ENCODE peak calls at places on chromosomes 2 and 18, in eight cellular contexts. J is ovary, P is Peyer's patch, S is heart right ventricle, A is PC-3, M is pancreas, W is HCT116, U is tibial artery. B is an unnamed sample. For H3K36me3 and H3K4me1, the result is how much of the 10 kb centered on the place peaks cover.

GRCh38 chr2:199444749-199445148 is 13.0 kb downstream of the SATB2 start:
- DNase-seq in J (no peak), P (no peak), S (no peak), A (no peak), M (no peak), W (no peak), U (no peak), B (no peak)

GRCh38 chr2:231410293-231411004 is 14.9 kb downstream of the B3GNT7 start:
- DNase-seq in J (no peak), P (peak), S (no peak), A (no peak), M (no peak), W (no peak), U (no peak), B (peak)

GRCh38 chr18:13514558-13514957 is 211.8 kb downstream of the FAM210A start:
- DNase-seq in J (no peak), P (no peak), S (no peak), A (no peak), M (no peak), W (no peak), U (no peak), B (no peak)

GRCh38 chr2:86172610-86173009 is 22.7 kb downstream of the IMMT start:
- DNase-seq in J (no peak), P (no peak), S (no peak), A (no peak), M (no peak), W (no peak), U (no peak), B (no peak)

GRCh38 chr2:234789926-234790325 is 161.9 kb upstream of the SH3BP4 start:
- DNase-seq in J (no peak), P (no peak), S (no peak), A (no peak), M (no peak), W (no peak), U (no peak), B (no peak)

GRCh38 chr2:239052720-239053665 is 205.1 kb downstream of the TWIST2 start:
- DNase-seq in J (peak), P (peak), S (no peak), A (no peak), M (no peak), W (no peak), U (no peak), B (peak)

GRCh38 chr18:23228102-23229051 is 93.1 kb downstream of the CABLES1 start:
- DNase-seq in J (no peak), P (no peak), S (peak), A (peak), M (no peak), W (no peak), U (peak), B (no peak)

GRCh38 chr2:166627893-166628292 is 133.8 kb upstream of the SCN7A start:
- DNase-seq in J (no peak), P (no peak), S (no peak), A (peak), M (no peak), W (no peak), U (no peak), B (no peak)

GRCh38 chr2:41718703-41719102 is 329.1 kb upstream of the PKDCC start:
- DNase-seq in J (no peak), P (no peak), S (no peak), A (no peak), M (no peak), W (no peak), U (no peak), B (no peak)

GRCh38 chr2:26470601-26471260 is 7.2 kb downstream of the OTOF start:
- DNase-seq in J (no peak), P (no peak), S (no peak), A (no peak), M (no peak), W (no peak), U (no peak), B (no peak)

GRCh38 chr2:37774976-37775907 is 103.8 kb upstream of the CDC42EP3 start:
- DNase-seq in J (no peak), P (no peak), S (no peak), A (peak), M (no peak), W (no peak), U (no peak), B (no peak)

GRCh38 chr2:237818066-237818473 is 19.5 kb downstream of the RBM44 start:
- DNase-seq in J (no peak), P (no peak), S (no peak), A (peak), M (no peak), W (no peak), U (no peak), B (no peak)

GRCh38 chr2:118477111-118477517 is 370.3 kb downstream of the EN1 start:
- DNase-seq in J (no peak), P (no peak), S (no peak), A (no peak), M (no peak), W (no peak), U (no peak), B (peak)

GRCh38 chr18:42229211-42230210 is 274.5 kb downstream of the PIK3C3 start:
- DNase-seq in J (no peak), P (no peak), S (no peak), A (no peak), M (no peak), W (no peak), U (no peak), B (no peak)

GRCh38 chr2:52395912-52396311 is 1364.0 kb upstream of the NRXN1 start:
- DNase-seq in J (no peak), P (no peak), S (no peak), A (peak), M (no peak), W (no peak), U (no peak), B (no peak)

GRCh38 chr2:223100061-223100511 is 48.1 kb downstream of the KCNE4 start:
- DNase-seq in J (peak), P (no peak), S (peak), A (no peak), M (peak), W (no peak), U (peak), B (no peak)

GRCh38 chr2:26214759-26215158 is 29.7 kb downstream of the HADHA start:
- DNase-seq in J (no peak), P (no peak), S (no peak), A (no peak), M (no peak), W (no peak), U (no peak), B (no peak)

GRCh38 chr2:226690471-226691024 is 109.1 kb downstream of the IRS1 start:
- DNase-seq in J (no peak), P (no peak), S (peak), A (no peak), M (no peak), W (no peak), U (no peak), B (no peak)

GRCh38 chr2:176176233-176176632 is 12.2 kb upstream of the HOXD1 start:
- DNase-seq in J (no peak), P (no peak), S (no peak), A (no peak), M (no peak), W (no peak), U (no peak), B (no peak)

GRCh38 chr2:105771841-105772240 is 27.1 kb downstream of the NCK2 start:
- DNase-seq in J (no peak), P (no peak), S (peak), A (no peak), M (no peak), W (no peak), U (no peak), B (no peak)

GRCh38 chr18:63082661-63083531 is 236.7 kb downstream of the BCL2 start:
- DNase-seq in J (no peak), P (no peak), S (no peak), A (no peak), M (no peak), W (no peak), U (no peak), B (no peak)

GRCh38 chr2:59804662-59805258 is 748.7 kb downstream of the BCL11A start:
- DNase-seq in J (no peak), P (peak), S (no peak), A (no peak), M (no peak), W (no peak), U (no peak), B (no peak)

GRCh38 chr2:68889500-68889899 is 18.3 kb upstream of the BMP10 start:
- DNase-seq in J (no peak), P (no peak), S (no peak), A (no peak), M (no peak), W (no peak), U (no peak), B (no peak)

GRCh38 chr2:226791056-226791486 is 8.5 kb downstream of the IRS1 start:
- DNase-seq in J (no peak), P (no peak), S (peak), A (no peak), M (no peak), W (no peak), U (peak), B (no peak)

GRCh38 chr2:239309398-239310245 is 91.2 kb downstream of the HDAC4 start:
- DNase-seq in J (peak), P (no peak), S (no peak), A (no peak), M (peak), W (no peak), U (peak), B (peak)

GRCh38 chr2:237939251-237939650 is 27.6 kb upstream of the UBE2F start:
- DNase-seq in J (no peak), P (no peak), S (no peak), A (no peak), M (no peak), W (no peak), U (no peak), B (no peak)

GRCh38 chr2:46689993-46690392 is 210.6 kb downstream of the TMEM247 start:
- DNase-seq in J (no peak), P (no peak), S (no peak), A (no peak), M (no peak), W (no peak), U (no peak), B (no peak)

GRCh38 chr2:63124209-63124608 is 73.6 kb downstream of the OTX1 start:
- DNase-seq in J (no peak), P (no peak), S (no peak), A (no peak), M (no peak), W (no peak), U (no peak), B (no peak)

GRCh38 chr2:197033222-197033621 is 106.7 kb upstream of the PGAP1 start:
- DNase-seq in J (no peak), P (no peak), S (no peak), A (peak), M (no peak), W (no peak), U (no peak), B (no peak)

GRCh38 chr2:38065502-38066135 is 10.3 kb downstream of the CYP1B1 start:
- DNase-seq in J (no peak), P (no peak), S (no peak), A (no peak), M (no peak), W (no peak), U (no peak), B (no peak)

GRCh38 chr2:20299113-20299512 is 51.5 kb downstream of the PUM2 start:
- DNase-seq in J (no peak), P (no peak), S (no peak), A (no peak), M (no peak), W (no peak), U (no peak), B (no peak)
- H3K36me3 ChIP-seq in J (under half), P (under half), S (under half), A (under half), M (under half), W (under half), U (half or more), B (under half)

GRCh38 chr2:174612960-174613359 is 15.4 kb upstream of the WIPF1 start:
- DNase-seq in J (no peak), P (no peak), S (no peak), A (no peak), M (no peak), W (no peak), U (no peak), B (no peak)

GRCh38 chr2:174609261-174609660 is 11.7 kb upstream of the WIPF1 start:
- DNase-seq in J (no peak), P (no peak), S (no peak), A (no peak), M (no peak), W (no peak), U (no peak), B (no peak)

GRCh38 chr2:174611851-174612250 is 14.2 kb upstream of the WIPF1 start:
- DNase-seq in J (no peak), P (no peak), S (no peak), A (no peak), M (no peak), W (no peak), U (no peak), B (no peak)

GRCh38 chr2:174610243-174610995 is 12.8 kb upstream of the WIPF1 start:
- DNase-seq in J (no peak), P (no peak), S (no peak), A (no peak), M (no peak), W (no peak), U (no peak), B (no peak)

GRCh38 chr2:174611006-174611405 is 13.4 kb upstream of the WIPF1 start:
- DNase-seq in J (no peak), P (no peak), S (no peak), A (no peak), M (no peak), W (no peak), U (no peak), B (no peak)
- H3K4me1 ChIP-seq in J (under half), P (under half), S (half or more), A (under half), M (under half), W (under half), U (under half), B (under half)

GRCh38 chr2:144414324-144414845 is 105.5 kb downstream of the ZEB2 start:
- DNase-seq in J (no peak), P (no peak), S (no peak), A (peak), M (no peak), W (no peak), U (peak), B (no peak)

GRCh38 chr2:144409241-144409640 is 110.7 kb downstream of the ZEB2 start:
- DNase-seq in J (no peak), P (no peak), S (no peak), A (no peak), M (no peak), W (no peak), U (no peak), B (no peak)

GRCh38 chr2:144407262-144407661 is 112.7 kb downstream of the ZEB2 start:
- DNase-seq in J (no peak), P (no peak), S (no peak), A (no peak), M (no peak), W (no peak), U (no peak), B (no peak)

GRCh38 chr2:144415381-144415780 is 104.5 kb downstream of the ZEB2 start:
- DNase-seq in J (no peak), P (no peak), S (no peak), A (peak), M (no peak), W (no peak), U (no peak), B (no peak)

DNA sequence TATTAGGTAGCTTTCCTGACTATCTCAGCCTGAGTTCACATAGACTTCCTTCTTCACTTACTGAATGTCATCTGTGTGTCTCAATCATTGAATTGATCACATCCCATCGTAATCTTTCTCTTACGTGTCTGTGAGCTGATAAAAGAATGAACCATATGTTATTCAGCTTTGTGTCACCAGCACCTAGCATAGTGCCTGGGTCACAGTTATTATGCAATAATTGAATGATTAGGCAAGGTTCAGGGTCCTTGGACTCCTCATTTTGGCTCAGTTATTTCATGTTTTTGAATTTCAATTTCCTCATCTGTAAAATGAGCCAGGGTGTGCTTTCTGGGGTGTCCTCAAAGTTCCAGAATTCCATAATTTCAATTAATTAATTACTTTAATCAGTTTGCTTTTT is 107.2 kb downstream of the ZEB2 start:
- DNase-seq in J (no peak), P (no peak), S (no peak), A (peak), M (no peak), W (no peak), U (no peak), B (no peak)
- TF ChIP-seq CTCF in J (no peak), P (no peak), S (no peak), A (no peak), M (no peak), W (no peak), U (no peak), B (no peak)

GRCh38 chr2:17763641-17764333 is 9.8 kb downstream of the GEN1 start:
- DNase-seq in J (no peak), P (no peak), S (no peak), A (no peak), M (no peak), W (no peak), U (no peak), B (no peak)
- H3K36me3 ChIP-seq in J (under half), P (under half), S (under half), A (under half), M (under half), W (under half), U (under half), B (under half)

GRCh38 chr2:132773331-132773730 is 103.3 kb upstream of the LYPD1 start:
- DNase-seq in J (no peak), P (no peak), S (no peak), A (no peak), M (no peak), W (no peak), U (no peak), B (no peak)

GRCh38 chr2:132766573-132766972 is 96.6 kb upstream of the LYPD1 start:
- DNase-seq in J (no peak), P (no peak), S (no peak), A (no peak), M (no peak), W (no peak), U (no peak), B (no peak)

GRCh38 chr2:132776271-132776670 is 106.3 kb upstream of the LYPD1 start:
- DNase-seq in J (no peak), P (no peak), S (no peak), A (no peak), M (no peak), W (no peak), U (no peak), B (no peak)

GRCh38 chr2:132774189-132774588 is 104.2 kb upstream of the LYPD1 start:
- DNase-seq in J (no peak), P (no peak), S (no peak), A (no peak), M (no peak), W (no peak), U (no peak), B (no peak)

GRCh38 chr2:132772344-132772743 is 102.3 kb upstream of the LYPD1 start:
- DNase-seq in J (no peak), P (no peak), S (no peak), A (no peak), M (no peak), W (no peak), U (no peak), B (no peak)
- H3K4me1 ChIP-seq in J (under half), P (under half), S (under half), A (under half), M (under half), W (under half), U (under half), B (under half)

B was measured in mucosa of descending colon.